ENCODE peak calls at places on chromosomes 6 and 20, in nine cellular contexts. One of them, this sample, is unnamed.
A peak's percentile ranks its signal among the peaks of the same experiment; 100 is the strongest.

GRCh38 chr6:36244641-36245280 is 25.1 kb upstream of the PNPLA1 start:
- DNase-seq in GOT3: no peak
- DNase-seq in WERI-Rb-1: no peak
- DNase-seq in CD8-positive, alpha-beta T cell: no peak
- DNase-seq in psoas muscle: no peak
- DNase-seq in fibroblast of the aortic adventitia: no peak
- DNase-seq in nucleus accumbens: no peak
- DNase-seq in effector memory CD8-positive, alpha-beta T cell: no peak
- DNase-seq in HT1080: peak; percentile 58
- DNase-seq in this sample: no peak

GRCh38 chr20:64027981-64028685 is 7.8 kb upstream of the C20orf204 start:
- DNase-seq in GOT3: no peak
- DNase-seq in psoas muscle: no peak
- DNase-seq in WERI-Rb-1: no peak
- DNase-seq in fibroblast of the aortic adventitia: peak; percentile 59
- DNase-seq in CD8-positive, alpha-beta T cell: no peak
- DNase-seq in effector memory CD8-positive, alpha-beta T cell: no peak
- DNase-seq in nucleus accumbens: no peak
- DNase-seq in HT1080: no peak
- DNase-seq in this sample: no peak

GRCh38 chr6:136085370-136086115 is 164.6 kb downstream of the MTFR2 start:
- DNase-seq in HT1080: no peak
- DNase-seq in psoas muscle: no peak
- DNase-seq in fibroblast of the aortic adventitia: peak; percentile 45
- DNase-seq in effector memory CD8-positive, alpha-beta T cell: no peak
- DNase-seq in CD8-positive, alpha-beta T cell: no peak
- DNase-seq in GOT3: no peak
- DNase-seq in nucleus accumbens: no peak
- DNase-seq in WERI-Rb-1: no peak
- DNase-seq in this sample: peak; percentile 57

GRCh38 chr20:50635676-50636600 is 55.4 kb downstream of the RIPOR3 start:
- DNase-seq in nucleus accumbens: no peak
- DNase-seq in effector memory CD8-positive, alpha-beta T cell: peak; percentile 39
- DNase-seq in fibroblast of the aortic adventitia: peak; percentile 51
- DNase-seq in psoas muscle: peak; percentile 88
- DNase-seq in CD8-positive, alpha-beta T cell: peak; percentile 59
- DNase-seq in GOT3: no peak
- DNase-seq in WERI-Rb-1: peak; percentile 51
- DNase-seq in HT1080: peak; percentile 41
- DNase-seq in this sample: peak; percentile 67

GRCh38 chr6:132504757-132505156 is 8.2 kb downstream of the STX7 start:
- DNase-seq in psoas muscle: no peak
- DNase-seq in GOT3: no peak
- DNase-seq in fibroblast of the aortic adventitia: no peak
- DNase-seq in CD8-positive, alpha-beta T cell: no peak
- DNase-seq in effector memory CD8-positive, alpha-beta T cell: no peak
- DNase-seq in HT1080: no peak
- DNase-seq in nucleus accumbens: no peak
- DNase-seq in WERI-Rb-1: no peak
- DNase-seq in this sample: no peak

GRCh38 chr20:34112600-34113061 is 588 bp upstream of the EIF2S2 start:
- DNase-seq in GOT3: no peak
- DNase-seq in CD8-positive, alpha-beta T cell: no peak
- DNase-seq in nucleus accumbens: peak; percentile 17
- DNase-seq in effector memory CD8-positive, alpha-beta T cell: no peak
- DNase-seq in psoas muscle: peak; percentile 68
- DNase-seq in HT1080: no peak
- DNase-seq in fibroblast of the aortic adventitia: peak; percentile 56
- DNase-seq in WERI-Rb-1: peak; percentile 28
- DNase-seq in this sample: peak; percentile 65

GRCh38 chr6:129215246-129215645 is 332.3 kb downstream of the LAMA2 start:
- DNase-seq in nucleus accumbens: no peak
- DNase-seq in effector memory CD8-positive, alpha-beta T cell: no peak
- DNase-seq in WERI-Rb-1: no peak
- DNase-seq in HT1080: no peak
- DNase-seq in GOT3: no peak
- DNase-seq in psoas muscle: no peak
- DNase-seq in fibroblast of the aortic adventitia: no peak
- DNase-seq in CD8-positive, alpha-beta T cell: no peak
- DNase-seq in this sample: no peak

GRCh38 chr6:16343593-16343992 is 105.2 kb downstream of the GMPR start:
- DNase-seq in psoas muscle: no peak
- DNase-seq in fibroblast of the aortic adventitia: no peak
- DNase-seq in GOT3: no peak
- DNase-seq in nucleus accumbens: no peak
- DNase-seq in HT1080: no peak
- DNase-seq in effector memory CD8-positive, alpha-beta T cell: no peak
- DNase-seq in WERI-Rb-1: no peak
- DNase-seq in CD8-positive, alpha-beta T cell: no peak
- DNase-seq in this sample: no peak

GRCh38 chr6:165705941-165706340 is 42.9 kb upstream of the PDE10A start:
- DNase-seq in fibroblast of the aortic adventitia: no peak
- DNase-seq in effector memory CD8-positive, alpha-beta T cell: no peak
- DNase-seq in HT1080: no peak
- DNase-seq in WERI-Rb-1: no peak
- DNase-seq in CD8-positive, alpha-beta T cell: no peak
- DNase-seq in psoas muscle: no peak
- DNase-seq in nucleus accumbens: no peak
- DNase-seq in GOT3: no peak
- DNase-seq in this sample: no peak

GRCh38 chr20:21266191-21266536 is 37.0 kb upstream of the XRN2 start:
- DNase-seq in WERI-Rb-1: no peak
- DNase-seq in CD8-positive, alpha-beta T cell: no peak
- DNase-seq in fibroblast of the aortic adventitia: no peak
- DNase-seq in effector memory CD8-positive, alpha-beta T cell: no peak
- DNase-seq in GOT3: no peak
- DNase-seq in HT1080: no peak
- DNase-seq in psoas muscle: no peak
- DNase-seq in nucleus accumbens: no peak
- DNase-seq in this sample: no peak

GRCh38 chr20:48350291-48350988 is 477.4 kb downstream of the PREX1 start:
- DNase-seq in effector memory CD8-positive, alpha-beta T cell: no peak
- DNase-seq in nucleus accumbens: no peak
- DNase-seq in CD8-positive, alpha-beta T cell: no peak
- DNase-seq in GOT3: no peak
- DNase-seq in psoas muscle: no peak
- DNase-seq in WERI-Rb-1: no peak
- DNase-seq in HT1080: peak; percentile 31
- DNase-seq in fibroblast of the aortic adventitia: no peak
- DNase-seq in this sample: no peak

GRCh38 chr6:130575557-130575956 is 209.7 kb downstream of the TMEM200A start:
- DNase-seq in WERI-Rb-1: no peak
- DNase-seq in GOT3: no peak
- DNase-seq in fibroblast of the aortic adventitia: no peak
- DNase-seq in effector memory CD8-positive, alpha-beta T cell: no peak
- DNase-seq in nucleus accumbens: no peak
- DNase-seq in HT1080: no peak
- DNase-seq in psoas muscle: no peak
- DNase-seq in CD8-positive, alpha-beta T cell: no peak
- DNase-seq in this sample: no peak

This sample was measured in cardiac fibroblast.